ENCODE peak calls at places on chromosomes 13 and 19, in eight cellular contexts. E is left colon; L is Calu3; B is amygdala; H is CD8-positive, alpha-beta T cell; S is lung; Z is stimulated activated CD4-positive, alpha-beta T cell treated with anti-CD3 and anti-CD28 coated beads, Interleukin-4, amount 100 ng/mL, for 48 hours; F is retinal pigment epithelial cell. W is an unnamed sample.

GRCh38 chr13:114146173-114146572 is 13.8 kb upstream of the RASA3 start:
- DNase-seq in E (no peak), L (no peak), B (no peak), H (no peak), S (no peak), Z (no peak), F (no peak), W (no peak)

GRCh38 chr19:10968527-10969081 is 7.8 kb downstream of the SMARCA4 start:
- DNase-seq in E (peak), L (no peak), B (no peak), H (no peak), S (no peak), Z (no peak), F (no peak), W (no peak)

GRCh38 chr19:40223135-40223822 is 3.2 kb downstream of the CCNP start:
- DNase-seq in E (peak), L (peak), B (no peak), H (no peak), S (no peak), Z (peak), F (no peak), W (no peak)

GRCh38 chr13:111573801-111574200 is 253.4 kb downstream of the TEX29 start:
- DNase-seq in E (no peak), L (no peak), B (no peak), H (no peak), S (no peak), Z (no peak), F (no peak), W (no peak)

GRCh38 chr19:6066661-6067646 is 43.3 kb downstream of the RFX2 start:
- DNase-seq in E (peak), L (peak), B (peak), H (no peak), S (peak), Z (no peak), F (peak), W (no peak)

GRCh38 chr19:39409207-39409885 is 2.7 kb downstream of the ZFP36 start:
- DNase-seq in E (peak), L (peak), B (peak), H (peak), S (peak), Z (peak), F (no peak), W (peak)

GRCh38 chr13:95463516-95463915 is 89.0 kb upstream of the CLDN10 start:
- DNase-seq in E (no peak), L (no peak), B (no peak), H (no peak), S (no peak), Z (no peak), F (no peak), W (no peak)

GRCh38 chr19:40756502-40757110 is 5.6 kb downstream of the SNRPA start:
- DNase-seq in E (no peak), L (no peak), B (no peak), H (no peak), S (no peak), Z (no peak), F (no peak), W (peak)

GRCh38 chr19:40907968-40908735 is 26.1 kb upstream of the CYP2A7 start:
- DNase-seq in E (no peak), L (no peak), B (peak), H (peak), S (peak), Z (peak), F (no peak), W (peak)

GRCh38 chr13:99327133-99327532 is 19.9 kb upstream of the GPR183 start:
- DNase-seq in E (no peak), L (no peak), B (no peak), H (no peak), S (no peak), Z (no peak), F (no peak), W (no peak)

GRCh38 chr13:113846639-113847318 is 17.1 kb downstream of the GAS6 start:
- DNase-seq in E (peak), L (no peak), B (no peak), H (no peak), S (no peak), Z (no peak), F (no peak), W (peak)

GRCh38 chr19:42189133-42189532 is 28.3 kb downstream of the DEDD2 start:
- DNase-seq in E (no peak), L (no peak), B (no peak), H (no peak), S (no peak), Z (no peak), F (no peak), W (no peak)

GRCh38 chr13:38783992-38784875 is 97.4 kb downstream of the FREM2 start:
- DNase-seq in E (peak), L (peak), B (no peak), H (no peak), S (peak), Z (no peak), F (peak), W (no peak)

GRCh38 chr13:111629457-111629856 is 309.0 kb downstream of the TEX29 start:
- DNase-seq in E (no peak), L (no peak), B (no peak), H (no peak), S (no peak), Z (no peak), F (no peak), W (no peak)

GRCh38 chr13:109740121-109740520 is 46.3 kb downstream of the IRS2 start:
- DNase-seq in E (no peak), L (no peak), B (no peak), H (no peak), S (no peak), Z (no peak), F (no peak), W (no peak)

GRCh38 chr19:8517551-8518442 is 3.8 kb upstream of the ZNF414 start:
- DNase-seq in E (no peak), L (no peak), B (no peak), H (peak), S (no peak), Z (no peak), F (no peak), W (peak)

GRCh38 chr13:36764536-36764935 is 54.5 kb upstream of the RFXAP start:
- DNase-seq in E (no peak), L (no peak), B (no peak), H (no peak), S (no peak), Z (no peak), F (no peak), W (no peak)

GRCh38 chr13:111656439-111656838 is 336.0 kb downstream of the TEX29 start:
- DNase-seq in E (no peak), L (no peak), B (no peak), H (no peak), S (no peak), Z (no peak), F (no peak), W (no peak)

GRCh38 chr13:39414339-39414738 is 188.7 kb downstream of the LHFPL6 start:
- DNase-seq in E (no peak), L (no peak), B (no peak), H (no peak), S (no peak), Z (no peak), F (no peak), W (no peak)

GRCh38 chr19:41957838-41958366 is 1.2 kb downstream of the RABAC1 start:
- DNase-seq in E (peak), L (peak), B (peak), H (no peak), S (peak), Z (no peak), F (peak), W (peak)

GRCh38 chr19:46372901-46373572 is 26.1 kb downstream of the PPP5C start:
- DNase-seq in E (no peak), L (peak), B (no peak), H (no peak), S (no peak), Z (no peak), F (no peak), W (no peak)

GRCh38 chr19:20235156-20235555 is 68.1 kb downstream of the ZNF486 start:
- DNase-seq in E (no peak), L (no peak), B (no peak), H (no peak), S (no peak), Z (no peak), F (no peak), W (no peak)

GRCh38 chr13:73894995-73895571 is 239.1 kb downstream of the KLF12 start:
- DNase-seq in E (no peak), L (no peak), B (no peak), H (no peak), S (no peak), Z (no peak), F (no peak), W (no peak)

W was measured in CD8-positive, alpha-beta memory T cell.